ENCODE peak calls at places on chromosomes 5 and 9, in seven cellular contexts. One of them, this sample, is unnamed.
A peak's percentile ranks its signal among the peaks of the same experiment; 100 is the strongest.

GRCh38 chr5:125597338-125597737 is 825.9 kb upstream of the GRAMD2B start:
- DNase-seq in adipocyte: peak; percentile 51
- DNase-seq in mammary epithelial cell: peak; percentile 14
- DNase-seq in kidney: no peak
- DNase-seq in H7: no peak
- DNase-seq in bronchial epithelial cell: peak; percentile 21
- DNase-seq in H1: no peak
- DNase-seq in this sample: no peak

GRCh38 chr5:10474521-10475075 is 32.9 kb downstream of the ROPN1L start:
- DNase-seq in adipocyte: peak; percentile 78
- DNase-seq in mammary epithelial cell: no peak
- DNase-seq in kidney: no peak
- DNase-seq in H7: no peak
- DNase-seq in bronchial epithelial cell: no peak
- DNase-seq in H1: no peak
- DNase-seq in this sample: no peak

GRCh38 chr5:96432245-96433065 is 593 bp downstream of the PCSK1 start:
- DNase-seq in adipocyte: no peak
- DNase-seq in mammary epithelial cell: no peak
- DNase-seq in kidney: no peak
- DNase-seq in H7: peak; percentile 67
- DNase-seq in bronchial epithelial cell: no peak
- DNase-seq in H1: peak; percentile 67
- DNase-seq in this sample: no peak

GRCh38 chr5:139964994-139965565 is 78.0 kb downstream of the NRG2 start:
- DNase-seq in adipocyte: no peak
- DNase-seq in mammary epithelial cell: no peak
- DNase-seq in kidney: no peak
- DNase-seq in H7: peak; percentile 33
- DNase-seq in bronchial epithelial cell: no peak
- DNase-seq in H1: no peak
- DNase-seq in this sample: no peak

GRCh38 chr5:38692780-38693507 is 136.5 kb upstream of the LIFR start:
- DNase-seq in adipocyte: no peak
- DNase-seq in mammary epithelial cell: no peak
- DNase-seq in kidney: no peak
- DNase-seq in H7: no peak
- DNase-seq in bronchial epithelial cell: no peak
- DNase-seq in H1: no peak
- DNase-seq in this sample: no peak

GRCh38 chr5:138438003-138438723 is 694 bp upstream of the REEP2 start:
- DNase-seq in adipocyte: no peak
- DNase-seq in mammary epithelial cell: no peak
- DNase-seq in kidney: no peak
- DNase-seq in H7: peak; percentile 61
- DNase-seq in bronchial epithelial cell: no peak
- DNase-seq in H1: no peak
- DNase-seq in this sample: no peak

GRCh38 chr5:133713209-133713608 is 100.9 kb upstream of the FSTL4 start:
- DNase-seq in adipocyte: no peak
- DNase-seq in mammary epithelial cell: no peak
- DNase-seq in kidney: no peak
- DNase-seq in H7: no peak
- DNase-seq in bronchial epithelial cell: no peak
- DNase-seq in H1: no peak
- DNase-seq in this sample: no peak

GRCh38 chr9:114308361-114308950 is 14.4 kb upstream of the ORM1 start:
- DNase-seq in adipocyte: no peak
- DNase-seq in mammary epithelial cell: no peak
- DNase-seq in kidney: peak; percentile 32
- DNase-seq in H7: no peak
- DNase-seq in bronchial epithelial cell: no peak
- DNase-seq in H1: peak; percentile 37
- DNase-seq in this sample: no peak

GRCh38 chr5:59361454-59361853 is 532.1 kb downstream of the PDE4D start:
- DNase-seq in adipocyte: no peak
- DNase-seq in mammary epithelial cell: no peak
- DNase-seq in kidney: no peak
- DNase-seq in H7: no peak
- DNase-seq in bronchial epithelial cell: no peak
- DNase-seq in H1: no peak
- DNase-seq in this sample: no peak

GRCh38 chr9:13351768-13352386 is 72.4 kb upstream of the MPDZ start:
- DNase-seq in adipocyte: peak; percentile 87
- DNase-seq in mammary epithelial cell: peak; percentile 22
- DNase-seq in kidney: no peak
- DNase-seq in H7: peak; percentile 3
- DNase-seq in bronchial epithelial cell: peak; percentile 51
- DNase-seq in H1: no peak
- DNase-seq in this sample: no peak

GRCh38 chr9:93960971-93961841 is 6.1 kb upstream of the BARX1 start:
- DNase-seq in adipocyte: no peak
- DNase-seq in mammary epithelial cell: no peak
- DNase-seq in kidney: no peak
- DNase-seq in H7: peak; percentile 50
- DNase-seq in bronchial epithelial cell: no peak
- DNase-seq in H1: no peak
- DNase-seq in this sample: no peak

GRCh38 chr5:143338658-143339366 is 64.7 kb downstream of the NR3C1 start:
- DNase-seq in adipocyte: peak; percentile 51
- DNase-seq in mammary epithelial cell: peak; percentile 72
- DNase-seq in kidney: no peak
- DNase-seq in H7: no peak
- DNase-seq in bronchial epithelial cell: peak; percentile 95
- DNase-seq in H1: no peak
- DNase-seq in this sample: no peak

GRCh38 chr5:56798521-56798920 is 16.8 kb upstream of the MAP3K1 start:
- DNase-seq in adipocyte: no peak
- DNase-seq in mammary epithelial cell: no peak
- DNase-seq in kidney: no peak
- DNase-seq in H7: no peak
- DNase-seq in bronchial epithelial cell: no peak
- DNase-seq in H1: no peak
- DNase-seq in this sample: no peak

GRCh38 chr9:96450613-96451544 is 910 bp downstream of the HABP4 start:
- DNase-seq in adipocyte: peak; percentile 58
- DNase-seq in mammary epithelial cell: peak; percentile 41
- DNase-seq in kidney: peak; percentile 81
- DNase-seq in H7: peak; percentile 81
- DNase-seq in bronchial epithelial cell: peak; percentile 23
- DNase-seq in H1: peak; percentile 64
- DNase-seq in this sample: no peak

GRCh38 chr5:169101966-169102365 is 199.0 kb downstream of the SLIT3 start:
- DNase-seq in adipocyte: no peak
- DNase-seq in mammary epithelial cell: no peak
- DNase-seq in kidney: no peak
- DNase-seq in H7: no peak
- DNase-seq in bronchial epithelial cell: no peak
- DNase-seq in H1: no peak
- DNase-seq in this sample: no peak

DNA sequence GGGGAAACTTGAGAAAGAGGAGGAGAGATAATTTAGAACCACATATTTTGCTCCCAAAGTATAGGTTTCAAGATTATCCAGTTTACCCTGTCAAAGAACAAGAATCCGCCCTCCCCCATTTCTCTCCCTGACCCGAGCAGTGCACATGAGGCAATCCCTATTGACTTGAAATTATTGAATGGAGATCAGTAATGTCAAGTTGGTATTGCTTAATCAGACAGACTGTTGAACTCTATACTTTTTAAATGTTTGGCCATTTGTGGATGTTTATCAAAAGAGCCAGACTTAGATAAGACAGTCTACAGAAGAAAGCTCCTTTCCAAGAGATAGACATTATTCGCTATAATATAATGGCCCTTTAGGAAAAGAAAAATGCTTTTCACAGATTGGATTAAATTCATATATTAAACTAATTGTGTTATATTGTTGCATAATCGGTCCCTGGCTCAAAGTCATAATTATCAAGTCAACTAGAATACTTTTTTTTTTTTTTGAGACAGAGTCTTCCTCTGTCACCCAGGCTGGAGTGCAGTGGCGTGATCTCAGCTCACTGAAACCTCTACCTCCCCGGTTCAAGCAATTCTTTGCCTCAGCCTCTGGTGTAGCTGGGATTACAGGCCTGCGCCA is 5.3 kb downstream of the SLC25A25 start:
- DNase-seq in adipocyte: peak; percentile 69
- DNase-seq in mammary epithelial cell: no peak
- DNase-seq in kidney: no peak
- DNase-seq in H7: no peak
- DNase-seq in bronchial epithelial cell: no peak
- DNase-seq in H1: no peak
- DNase-seq in this sample: no peak
- H3K4me3 ChIP-seq in adipocyte: peak overlapping the region; percentile 67
- H3K4me3 ChIP-seq in mammary epithelial cell: no peak overlapping the region
- H3K4me3 ChIP-seq in kidney: no peak overlapping the region
- H3K4me3 ChIP-seq in H7: no peak overlapping the region
- H3K4me3 ChIP-seq in bronchial epithelial cell: no peak overlapping the region
- H3K4me3 ChIP-seq in H1: no peak overlapping the region
- H3K4me3 ChIP-seq in this sample: no peak overlapping the region

GRCh38 chr5:81853005-81853357 is 102.1 kb upstream of the SSBP2 start:
- DNase-seq in adipocyte: no peak
- DNase-seq in mammary epithelial cell: no peak
- DNase-seq in kidney: no peak
- DNase-seq in H7: no peak
- DNase-seq in bronchial epithelial cell: no peak
- DNase-seq in H1: no peak
- DNase-seq in this sample: no peak
- H3K4me3 ChIP-seq in adipocyte: peak overlapping the region; percentile 75
- H3K4me3 ChIP-seq in mammary epithelial cell: no peak overlapping the region
- H3K4me3 ChIP-seq in kidney: peak overlapping the region; percentile 59
- H3K4me3 ChIP-seq in H7: peak overlapping the region; percentile 34
- H3K4me3 ChIP-seq in bronchial epithelial cell: no peak overlapping the region
- H3K4me3 ChIP-seq in H1: peak overlapping the region; percentile 37
- H3K4me3 ChIP-seq in this sample: no peak overlapping the region

GRCh38 chr9:126524353-126525077 is 89.2 kb upstream of the LMX1B start:
- DNase-seq in adipocyte: no peak
- DNase-seq in mammary epithelial cell: no peak
- DNase-seq in kidney: peak; percentile 55
- DNase-seq in H7: peak; percentile 66
- DNase-seq in bronchial epithelial cell: no peak
- DNase-seq in H1: no peak
- DNase-seq in this sample: no peak

GRCh38 chr9:126521551-126521950 is 92.2 kb upstream of the LMX1B start:
- DNase-seq in adipocyte: no peak
- DNase-seq in mammary epithelial cell: no peak
- DNase-seq in kidney: no peak
- DNase-seq in H7: no peak
- DNase-seq in bronchial epithelial cell: no peak
- DNase-seq in H1: no peak
- DNase-seq in this sample: no peak

GRCh38 chr9:126522957-126523356 is 90.8 kb upstream of the LMX1B start:
- DNase-seq in adipocyte: no peak
- DNase-seq in mammary epithelial cell: no peak
- DNase-seq in kidney: peak; percentile 56
- DNase-seq in H7: no peak
- DNase-seq in bronchial epithelial cell: no peak
- DNase-seq in H1: no peak
- DNase-seq in this sample: no peak

GRCh38 chr9:126521976-126522590 is 91.6 kb upstream of the LMX1B start:
- DNase-seq in adipocyte: no peak
- DNase-seq in mammary epithelial cell: no peak
- DNase-seq in kidney: peak; percentile 52
- DNase-seq in H7: no peak
- DNase-seq in bronchial epithelial cell: no peak
- DNase-seq in H1: no peak
- DNase-seq in this sample: no peak

DNA sequence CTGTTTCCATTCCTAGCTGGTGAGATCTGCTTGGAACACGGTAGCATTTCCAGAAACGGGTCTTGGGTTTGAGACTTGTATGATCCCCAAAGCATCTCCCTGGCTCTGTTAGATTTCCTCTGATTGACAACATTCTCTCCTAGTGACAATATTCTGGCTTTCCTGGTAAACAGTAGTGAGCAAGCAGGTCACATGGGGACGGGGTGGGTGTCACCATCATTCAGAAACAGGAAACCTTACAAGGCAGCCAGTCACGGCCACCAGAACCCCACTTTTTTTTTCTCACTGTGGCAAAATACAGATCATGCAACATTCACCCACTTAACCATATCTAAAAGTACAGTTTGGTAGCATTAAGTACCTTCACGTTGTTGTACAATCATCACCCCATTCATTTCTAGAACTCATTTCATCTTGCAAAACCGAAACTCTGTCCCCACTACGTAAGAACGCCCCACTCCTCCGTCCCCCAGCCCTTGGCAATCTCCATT is 90.1 kb upstream of the LMX1B start:
- DNase-seq in adipocyte: no peak
- DNase-seq in mammary epithelial cell: no peak
- DNase-seq in kidney: peak; percentile 27
- DNase-seq in H7: no peak
- DNase-seq in bronchial epithelial cell: no peak
- DNase-seq in H1: no peak
- DNase-seq in this sample: no peak
- H3K4me3 ChIP-seq in adipocyte: no peak overlapping the region
- H3K4me3 ChIP-seq in mammary epithelial cell: no peak overlapping the region
- H3K4me3 ChIP-seq in kidney: no peak overlapping the region
- H3K4me3 ChIP-seq in H7: no peak overlapping the region
- H3K4me3 ChIP-seq in bronchial epithelial cell: no peak overlapping the region
- H3K4me3 ChIP-seq in H1: no peak overlapping the region
- H3K4me3 ChIP-seq in this sample: no peak overlapping the region

GRCh38 chr9:5455181-5455580 is 4.8 kb downstream of the CD274 start:
- DNase-seq in adipocyte: peak; percentile 52
- DNase-seq in mammary epithelial cell: peak; percentile 89
- DNase-seq in kidney: no peak
- DNase-seq in H7: no peak
- DNase-seq in bronchial epithelial cell: peak; percentile 96
- DNase-seq in H1: no peak
- DNase-seq in this sample: no peak

GRCh38 chr9:5452286-5452609 is 1.9 kb downstream of the CD274 start:
- DNase-seq in adipocyte: no peak
- DNase-seq in mammary epithelial cell: no peak
- DNase-seq in kidney: no peak
- DNase-seq in H7: no peak
- DNase-seq in bronchial epithelial cell: no peak
- DNase-seq in H1: no peak
- DNase-seq in this sample: no peak

GRCh38 chr9:5450360-5451051 is at the start of gene CD274:
- DNase-seq in adipocyte: peak; percentile 93
- DNase-seq in mammary epithelial cell: peak; percentile 97
- DNase-seq in kidney: peak; percentile 95
- DNase-seq in H7: peak; percentile 74
- DNase-seq in bronchial epithelial cell: peak; percentile 85
- DNase-seq in H1: peak; percentile 86
- DNase-seq in this sample: peak; percentile 29

GRCh38 chr9:5453004-5453403 is 2.7 kb downstream of the CD274 start:
- DNase-seq in adipocyte: no peak
- DNase-seq in mammary epithelial cell: no peak
- DNase-seq in kidney: no peak
- DNase-seq in H7: no peak
- DNase-seq in bronchial epithelial cell: peak; percentile 62
- DNase-seq in H1: no peak
- DNase-seq in this sample: no peak

DNA sequence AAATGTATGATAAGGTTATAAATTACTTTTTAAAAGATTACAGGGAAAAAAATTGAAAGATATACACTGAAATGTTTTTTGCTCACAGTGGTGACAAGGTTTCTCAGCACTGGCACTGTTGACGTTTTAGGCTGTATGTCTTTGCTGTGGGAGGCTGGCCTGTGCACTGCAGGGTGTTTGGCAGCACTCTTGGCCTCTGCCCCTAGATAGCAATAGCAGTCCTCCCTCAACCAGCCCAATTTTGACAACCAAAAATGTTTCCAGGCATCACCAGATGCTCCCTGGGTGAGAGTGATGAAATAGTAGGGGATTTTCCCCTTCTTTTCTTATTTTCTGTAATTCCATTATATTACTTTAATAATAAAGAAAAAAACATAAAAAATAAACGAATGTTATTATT is 3.3 kb downstream of the CD274 start:
- DNase-seq in adipocyte: peak; percentile 31
- DNase-seq in mammary epithelial cell: no peak
- DNase-seq in kidney: no peak
- DNase-seq in H7: no peak
- DNase-seq in bronchial epithelial cell: no peak
- DNase-seq in H1: no peak
- DNase-seq in this sample: no peak
- H3K4me3 ChIP-seq in adipocyte: no peak overlapping the region
- H3K4me3 ChIP-seq in mammary epithelial cell: peak overlapping the region; percentile 11
- H3K4me3 ChIP-seq in kidney: no peak overlapping the region
- H3K4me3 ChIP-seq in H7: no peak overlapping the region
- H3K4me3 ChIP-seq in bronchial epithelial cell: no peak overlapping the region
- H3K4me3 ChIP-seq in H1: no peak overlapping the region
- H3K4me3 ChIP-seq in this sample: no peak overlapping the region

This sample was measured in esophagus squamous epithelium.